ENCODE peak calls at places on chromosomes 7 and 10, in eight cellular contexts. I, D, T, C, Y, P, F and H are unnamed samples.

GRCh38 chr10:91712315-91712714 is 79.4 kb upstream of the PPP1R3C start:
- DNase-seq in I (no peak), D (no peak), T (no peak), C (no peak), Y (no peak), P (no peak), F (no peak), H (no peak)

GRCh38 chr7:2554654-2555053 is 670 bp downstream of the BRAT1 start:
- DNase-seq in I (no peak), D (no peak), T (no peak), C (no peak), Y (no peak), P (no peak), F (no peak), H (no peak)

GRCh38 chr10:93422121-93422520 is 60.0 kb downstream of the MYOF start:
- DNase-seq in I (no peak), D (no peak), T (no peak), C (no peak), Y (no peak), P (no peak), F (no peak), H (no peak)

GRCh38 chr7:157219154-157219553 is 80.4 kb downstream of the UBE3C start:
- DNase-seq in I (no peak), D (no peak), T (no peak), C (no peak), Y (no peak), P (no peak), F (no peak), H (no peak)

GRCh38 chr10:89574348-89574747 is 39.0 kb upstream of the SLC16A12 start:
- DNase-seq in I (no peak), D (peak), T (no peak), C (peak), Y (no peak), P (no peak), F (no peak), H (no peak)

GRCh38 chr10:14414901-14415300 is 84.2 kb upstream of the FRMD4A start:
- DNase-seq in I (no peak), D (peak), T (no peak), C (peak), Y (peak), P (no peak), F (no peak), H (no peak)

GRCh38 chr10:34479520-34480179 is 335.4 kb downstream of the PARD3 start:
- DNase-seq in I (no peak), D (no peak), T (no peak), C (no peak), Y (no peak), P (no peak), F (no peak), H (no peak)

GRCh38 chr7:138889566-138889965 is 91.6 kb upstream of the ATP6V0A4 start:
- DNase-seq in I (no peak), D (peak), T (no peak), C (peak), Y (peak), P (no peak), F (peak), H (no peak)

GRCh38 chr7:133688483-133689239 is 435.8 kb downstream of the EXOC4 start:
- DNase-seq in I (no peak), D (peak), T (no peak), C (peak), Y (peak), P (no peak), F (no peak), H (peak)

GRCh38 chr7:24979470-24979862 is 512 bp downstream of the OSBPL3 start:
- DNase-seq in I (peak), D (no peak), T (peak), C (peak), Y (no peak), P (peak), F (peak), H (no peak)

GRCh38 chr10:117441812-117442443 is 66.7 kb upstream of the PDZD8 start:
- DNase-seq in I (no peak), D (peak), T (no peak), C (peak), Y (peak), P (no peak), F (peak), H (peak)

GRCh38 chr10:101450277-101451080 is 96.5 kb downstream of the BTRC start:
- DNase-seq in I (no peak), D (no peak), T (no peak), C (no peak), Y (no peak), P (no peak), F (no peak), H (no peak)

GRCh38 chr10:121007264-121007663 is 156.1 kb downstream of the WDR11 start:
- DNase-seq in I (no peak), D (no peak), T (no peak), C (no peak), Y (no peak), P (no peak), F (no peak), H (no peak)
- TF ChIP-seq CTCF in I (no peak), D (no peak), T (no peak), C (no peak), Y (no peak), P (no peak), F (no peak), H (no peak)

DNA sequence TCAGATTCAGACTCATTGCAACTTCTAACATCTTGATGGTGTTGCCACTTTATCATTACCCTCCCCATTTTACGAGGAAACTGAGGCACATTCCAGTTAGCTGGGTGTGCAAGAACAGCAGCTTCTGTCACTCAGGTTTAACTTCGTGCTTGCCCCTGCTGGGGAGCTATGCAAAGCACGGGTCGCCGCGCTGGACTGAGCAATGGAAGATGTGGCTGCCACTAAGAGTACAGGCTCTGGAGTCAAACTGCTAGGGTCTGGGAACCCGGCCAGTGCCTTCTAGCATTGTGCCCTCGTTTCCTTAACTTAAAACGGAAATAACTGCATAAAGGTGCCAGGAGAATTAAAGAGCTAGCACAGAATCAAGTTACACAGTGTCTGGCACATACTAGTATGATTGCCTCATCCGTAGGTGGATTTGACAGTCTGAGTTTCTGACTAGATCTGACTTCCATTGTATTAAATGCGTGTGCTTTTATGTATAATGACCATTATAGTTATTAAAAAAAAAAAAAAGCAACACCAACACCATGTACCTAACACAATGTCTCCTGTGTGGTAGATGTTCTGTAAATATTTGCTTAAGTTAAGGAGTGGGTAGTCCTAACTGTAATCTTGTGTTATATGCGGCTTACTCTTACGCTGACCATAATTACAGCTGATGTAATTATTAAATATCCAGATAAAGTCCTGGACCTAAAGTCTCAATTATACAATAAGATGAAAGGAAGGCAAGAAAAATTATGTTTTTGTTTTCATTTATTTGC is 842 bp downstream of the ZNF22 start:
- DNase-seq in I (peak), D (peak), T (no peak), C (peak), Y (peak), P (no peak), F (peak), H (no peak)
- TF ChIP-seq CTCF in I (peak), D (no peak), T (no peak), C (peak), Y (peak), P (no peak), F (no peak), H (peak)

DNA sequence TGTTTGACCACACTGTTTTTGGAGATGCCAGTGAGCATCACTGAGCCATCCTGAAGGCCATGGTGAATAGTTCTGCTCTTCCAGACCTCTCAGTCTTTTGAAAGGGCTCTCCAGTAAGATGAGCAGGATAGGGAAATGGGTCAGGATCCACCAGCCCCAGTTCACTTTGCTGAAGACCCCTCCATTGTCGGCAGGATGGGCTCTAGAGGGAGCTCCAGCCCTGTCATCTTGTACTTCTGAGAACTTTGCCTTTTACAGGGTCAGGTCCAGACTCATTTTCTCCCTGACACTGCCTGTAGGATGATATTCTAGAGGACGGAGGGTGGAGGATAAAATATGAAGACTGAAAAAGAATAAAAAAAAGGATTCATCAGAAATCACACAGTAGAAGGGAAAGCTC is 13.1 kb downstream of the LHFPL3 start:
- DNase-seq in I (no peak), D (no peak), T (no peak), C (no peak), Y (no peak), P (peak), F (peak), H (no peak)
- TF ChIP-seq CTCF in I (no peak), D (no peak), T (no peak), C (no peak), Y (no peak), P (peak), F (no peak), H (no peak)

GRCh38 chr7:11748884-11749283 is 83.1 kb downstream of the THSD7A start:
- DNase-seq in I (no peak), D (no peak), T (no peak), C (no peak), Y (no peak), P (no peak), F (peak), H (no peak)
- TF ChIP-seq CTCF in I (no peak), D (no peak), T (no peak), C (no peak), Y (no peak), P (no peak), F (peak), H (no peak)

DNA sequence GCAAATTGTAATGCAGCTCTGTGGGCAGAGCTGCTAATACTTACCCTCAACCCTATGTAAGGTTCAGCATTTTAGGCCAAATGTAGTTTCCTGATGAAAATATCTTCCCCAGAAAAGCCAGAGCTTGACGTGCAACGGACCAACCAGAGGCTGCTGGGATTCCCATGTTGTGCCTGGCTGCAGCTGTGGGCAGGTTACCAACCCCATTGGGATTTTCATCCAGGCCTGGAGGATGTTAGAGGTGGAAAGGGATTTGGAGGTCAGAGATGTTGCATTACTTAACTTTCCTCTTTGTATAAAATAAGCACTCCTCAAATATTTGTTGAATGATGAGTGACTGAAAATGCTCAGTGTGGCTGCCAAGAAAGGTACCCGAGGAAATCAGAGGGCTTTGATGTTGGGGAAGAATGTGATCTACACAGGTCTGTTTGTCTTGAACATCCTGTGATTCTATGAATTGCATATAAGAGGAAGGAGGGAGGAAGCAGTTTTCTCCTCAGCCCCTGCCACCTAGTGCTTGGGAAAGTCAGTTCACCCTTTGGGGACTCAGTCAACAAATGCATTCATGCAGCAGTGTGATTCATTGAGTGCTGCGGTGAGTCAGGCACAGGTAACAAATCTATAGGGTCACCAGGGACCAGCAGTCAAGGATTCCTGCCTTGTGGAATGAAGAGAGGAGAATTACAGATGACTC is 487.2 kb downstream of the RPS24 start:
- DNase-seq in I (no peak), D (peak), T (no peak), C (peak), Y (peak), P (no peak), F (peak), H (no peak)
- TF ChIP-seq CTCF in I (no peak), D (peak), T (peak), C (peak), Y (peak), P (no peak), F (peak), H (peak)

GRCh38 chr10:77332256-77332655 is 305.4 kb downstream of the KCNMA1 start:
- DNase-seq in I (no peak), D (no peak), T (no peak), C (no peak), Y (no peak), P (no peak), F (no peak), H (no peak)
- TF ChIP-seq CTCF in I (no peak), D (no peak), T (no peak), C (no peak), Y (no peak), P (no peak), F (no peak), H (no peak)

GRCh38 chr10:12844796-12845524 is 156.6 kb downstream of the CCDC3 start:
- DNase-seq in I (no peak), D (peak), T (no peak), C (peak), Y (peak), P (no peak), F (peak), H (peak)

GRCh38 chr10:12848439-12849173 is 152.9 kb downstream of the CCDC3 start:
- DNase-seq in I (no peak), D (no peak), T (no peak), C (no peak), Y (no peak), P (no peak), F (no peak), H (no peak)

GRCh38 chr10:12849351-12850181 is 151.9 kb downstream of the CCDC3 start:
- DNase-seq in I (no peak), D (no peak), T (no peak), C (peak), Y (no peak), P (peak), F (no peak), H (no peak)

GRCh38 chr10:12847361-12847975 is 154.0 kb downstream of the CCDC3 start:
- DNase-seq in I (no peak), D (no peak), T (no peak), C (no peak), Y (no peak), P (peak), F (peak), H (no peak)

DNA sequence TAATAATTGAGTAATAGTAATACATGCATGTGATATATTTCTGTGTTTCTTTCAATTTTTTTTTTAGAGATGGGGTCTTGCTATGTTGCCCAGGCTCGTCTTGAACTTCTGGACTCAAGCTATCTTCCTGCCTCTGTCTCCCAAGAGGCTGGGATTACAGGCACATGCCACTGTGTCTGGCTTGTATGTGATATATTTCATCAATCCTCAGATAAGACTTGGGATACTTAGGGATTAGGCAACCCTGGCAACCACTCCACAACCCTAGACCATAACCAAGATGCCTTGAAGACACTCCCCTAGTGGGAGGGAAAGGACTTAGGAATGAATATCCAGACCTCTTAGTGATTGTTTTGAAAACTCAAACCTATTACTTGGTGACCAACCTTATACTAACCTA is 154.8 kb downstream of the CCDC3 start:
- DNase-seq in I (no peak), D (peak), T (no peak), C (peak), Y (no peak), P (no peak), F (no peak), H (no peak)
- TF ChIP-seq CTCF in I (no peak), D (no peak), T (no peak), C (no peak), Y (no peak), P (no peak), F (no peak), H (no peak)

GRCh38 chr7:151380199-151381082 is 29.4 kb downstream of the WDR86 start:
- DNase-seq in I (no peak), D (no peak), T (no peak), C (no peak), Y (no peak), P (no peak), F (no peak), H (no peak)
- TF ChIP-seq CTCF in I (no peak), D (no peak), T (no peak), C (no peak), Y (no peak), P (no peak), F (no peak), H (no peak)